ENCODE peak calls at places on chromosome 14, in nine cellular contexts. V is adrenal gland; F is midbrain; J is stimulated activated CD4-positive, alpha-beta T cell treated with anti-CD3 and anti-CD28 coated beads, Interleukin-1b, Interleukin-23, amount 100 ng/mL, for 24 hours; C is iris pigment epithelial cell; X is body of pancreas; Y is mucosa of descending colon; W is K562; K is DMS53. N is an unnamed sample.

GRCh38 chr14:64574370-64575115 is 24.8 kb downstream of the PPP1R36 start:
- DNase-seq in C (no peak), K (no peak), Y (no peak), F (no peak), W (no peak), X (no peak), J (no peak), V (no peak), N (no peak)

GRCh38 chr14:91371011-91371989 is 46.3 kb downstream of the CCDC88C start:
- DNase-seq in V (no peak), X (no peak), K (peak), F (no peak), W (no peak), C (no peak), J (no peak), Y (no peak), N (no peak)

GRCh38 chr14:64620910-64621309 is 71.1 kb downstream of the PPP1R36 start:
- DNase-seq in J (no peak), Y (no peak), F (no peak), C (no peak), W (no peak), X (no peak), V (no peak), K (no peak), N (no peak)

GRCh38 chr14:93943930-93944329 is 16.8 kb downstream of the FAM181A start:
- DNase-seq in C (no peak), X (no peak), V (no peak), K (no peak), F (no peak), W (no peak), Y (no peak), J (no peak), N (no peak)

GRCh38 chr14:73762375-73762822 is 48.2 kb upstream of the PNMA1 start:
- DNase-seq in Y (no peak), X (peak), V (no peak), W (peak), K (peak), F (no peak), C (no peak), J (no peak), N (peak)

GRCh38 chr14:82740547-82740946 is 1206.9 kb upstream of the SEL1L start:
- DNase-seq in F (no peak), X (no peak), C (no peak), K (no peak), Y (no peak), V (no peak), J (no peak), W (no peak), N (no peak)

GRCh38 chr14:74879427-74880180 is 2.1 kb upstream of the DLST start:
- DNase-seq in W (no peak), C (peak), K (peak), X (no peak), Y (no peak), J (no peak), F (no peak), V (no peak), N (no peak)

GRCh38 chr14:20986811-20987210 is 3.0 kb upstream of the METTL17 start:
- DNase-seq in W (peak), V (peak), Y (no peak), X (no peak), J (no peak), K (peak), F (no peak), C (peak), N (peak)

GRCh38 chr14:71439247-71439646 is 493.0 kb upstream of the RGS6 start:
- DNase-seq in F (no peak), X (no peak), V (no peak), K (no peak), Y (no peak), J (no peak), C (no peak), W (no peak), N (no peak)

GRCh38 chr14:102028733-102029132 is 58.1 kb downstream of the HSP90AA1 start:
- DNase-seq in F (no peak), V (no peak), K (no peak), J (no peak), Y (peak), W (no peak), C (peak), X (no peak), N (no peak)

GRCh38 chr14:64438181-64438839 is 27.0 kb upstream of the AKAP5 start:
- DNase-seq in V (no peak), Y (no peak), C (peak), F (no peak), X (no peak), J (no peak), K (no peak), W (no peak), N (no peak)

GRCh38 chr14:67704484-67705089 is 2.9 kb downstream of the RDH12 start:
- DNase-seq in W (peak), Y (no peak), V (no peak), J (no peak), K (peak), X (peak), C (peak), F (peak), N (peak)

GRCh38 chr14:68571073-68571703 is 221.7 kb downstream of the ZFP36L1 start:
- DNase-seq in X (no peak), Y (no peak), K (no peak), J (no peak), C (no peak), F (no peak), V (no peak), W (no peak), N (no peak)

GRCh38 chr14:104460920-104461651 is 118.5 kb upstream of the C14orf180 start:
- DNase-seq in V (no peak), C (peak), F (no peak), K (no peak), X (peak), Y (no peak), J (no peak), W (no peak), N (no peak)

GRCh38 chr14:81464253-81465001 is 64.3 kb upstream of the STON2 start:
- DNase-seq in X (peak), F (peak), J (peak), Y (no peak), C (peak), V (peak), W (peak), K (peak), N (peak)

GRCh38 chr14:23162005-23162404 is 21.5 kb downstream of the SLC7A8 start:
- DNase-seq in J (no peak), X (peak), K (no peak), C (no peak), F (no peak), W (no peak), Y (no peak), V (no peak), N (no peak)